ENCODE peak calls at places on chromosomes 13 and 19, in four cellular contexts. One of them, this sample, is unnamed. For H3K4me1, the result is how much of the 10 kb centered on the place peaks cover.

GRCh38 chr19:10193666-10194499 is 870 bp downstream of the DNMT1 start:
- DNase-seq in GM23338: peak
- DNase-seq in H1: no peak
- DNase-seq in breast epithelium: no peak
- DNase-seq in this sample: peak

GRCh38 chr13:30429721-30430694 is 7.7 kb downstream of the UBE2L5 start:
- DNase-seq in GM23338: no peak
- DNase-seq in H1: no peak
- DNase-seq in breast epithelium: no peak
- DNase-seq in this sample: peak

GRCh38 chr13:33519561-33520479 is 234.3 kb upstream of the STARD13 start:
- DNase-seq in GM23338: no peak
- DNase-seq in H1: no peak
- DNase-seq in breast epithelium: no peak
- DNase-seq in this sample: no peak

GRCh38 chr13:98775386-98775785 is 22.9 kb upstream of the SLC15A1 start:
- DNase-seq in GM23338: no peak
- DNase-seq in H1: no peak
- DNase-seq in breast epithelium: no peak
- DNase-seq in this sample: no peak

GRCh38 chr13:68813397-68813796 is 1294.2 kb upstream of the ATXN8OS start:
- DNase-seq in GM23338: no peak
- DNase-seq in H1: no peak
- DNase-seq in breast epithelium: no peak
- DNase-seq in this sample: no peak

GRCh38 chr13:29948246-29948645 is 97.8 kb upstream of the UBL3 start:
- DNase-seq in GM23338: no peak
- DNase-seq in H1: no peak
- DNase-seq in breast epithelium: no peak
- DNase-seq in this sample: no peak

GRCh38 chr13:43529796-43530195 is 257.0 kb downstream of the ENOX1 start:
- DNase-seq in GM23338: no peak
- DNase-seq in H1: no peak
- DNase-seq in breast epithelium: no peak
- DNase-seq in this sample: no peak

GRCh38 chr19:45443462-45444317 is 20.0 kb upstream of the ERCC1 start:
- DNase-seq in GM23338: peak
- DNase-seq in H1: peak
- DNase-seq in breast epithelium: peak
- DNase-seq in this sample: peak

GRCh38 chr13:93775507-93776108 is 549.0 kb downstream of the GPC6 start:
- DNase-seq in GM23338: no peak
- DNase-seq in H1: no peak
- DNase-seq in breast epithelium: no peak
- DNase-seq in this sample: no peak

GRCh38 chr13:114077121-114077937 is 55.1 kb downstream of the RASA3 start:
- DNase-seq in GM23338: no peak
- DNase-seq in H1: no peak
- DNase-seq in breast epithelium: peak
- DNase-seq in this sample: no peak

GRCh38 chr19:3375221-3376088 is 9.1 kb downstream of the NFIC start:
- DNase-seq in GM23338: no peak
- DNase-seq in H1: no peak
- DNase-seq in breast epithelium: peak
- DNase-seq in this sample: peak
- H3K4me1 ChIP-seq in GM23338: under half
- H3K4me1 ChIP-seq in H1: under half
- H3K4me1 ChIP-seq in breast epithelium: under half
- H3K4me1 ChIP-seq in this sample: under half

GRCh38 chr13:36839981-36840380 is 21.0 kb downstream of the RFXAP start:
- DNase-seq in GM23338: no peak
- DNase-seq in H1: no peak
- DNase-seq in breast epithelium: no peak
- DNase-seq in this sample: no peak
- TF ChIP-seq POLR2AphosphoS5 in GM23338: no peak
- TF ChIP-seq POLR2AphosphoS5 in H1: no peak
- TF ChIP-seq POLR2AphosphoS5 in breast epithelium: no peak
- TF ChIP-seq POLR2AphosphoS5 in this sample: no peak

DNA sequence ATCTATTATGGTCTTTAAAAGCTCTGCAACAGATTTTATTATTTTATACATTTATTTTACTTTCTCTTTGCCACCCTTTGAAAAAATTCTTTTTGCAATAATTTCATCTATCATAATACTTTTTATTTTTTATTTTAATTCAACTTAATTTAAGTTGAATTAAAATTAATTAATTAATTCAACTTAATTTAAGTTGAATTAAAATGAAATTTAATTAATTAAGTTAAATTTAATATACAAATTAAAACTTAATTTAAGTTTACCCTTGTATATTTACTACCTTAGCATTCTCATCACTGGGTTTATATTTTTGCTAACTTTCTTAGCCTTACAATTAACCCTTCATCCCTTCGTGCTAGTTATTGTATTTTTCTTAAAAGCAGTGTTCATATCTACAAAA is 301.4 kb downstream of the SLITRK5 start:
- DNase-seq in GM23338: no peak
- DNase-seq in H1: no peak
- DNase-seq in breast epithelium: no peak
- DNase-seq in this sample: no peak
- H3K4me1 ChIP-seq in GM23338: under half
- H3K4me1 ChIP-seq in H1: under half
- H3K4me1 ChIP-seq in breast epithelium: under half
- H3K4me1 ChIP-seq in this sample: under half

GRCh38 chr19:2426661-2427322 is 594 bp downstream of the TIMM13 start:
- DNase-seq in GM23338: peak
- DNase-seq in H1: no peak
- DNase-seq in breast epithelium: no peak
- DNase-seq in this sample: no peak

GRCh38 chr19:2428027-2428690 is 773 bp upstream of the TIMM13 start:
- DNase-seq in GM23338: peak
- DNase-seq in H1: no peak
- DNase-seq in breast epithelium: no peak
- DNase-seq in this sample: no peak

GRCh38 chr19:2429917-2430570 is 2.7 kb upstream of the TIMM13 start:
- DNase-seq in GM23338: no peak
- DNase-seq in H1: no peak
- DNase-seq in breast epithelium: no peak
- DNase-seq in this sample: no peak

GRCh38 chr19:2427323-2428026 is at the start of gene TIMM13:
- DNase-seq in GM23338: peak
- DNase-seq in H1: peak
- DNase-seq in breast epithelium: peak
- DNase-seq in this sample: peak

DNA sequence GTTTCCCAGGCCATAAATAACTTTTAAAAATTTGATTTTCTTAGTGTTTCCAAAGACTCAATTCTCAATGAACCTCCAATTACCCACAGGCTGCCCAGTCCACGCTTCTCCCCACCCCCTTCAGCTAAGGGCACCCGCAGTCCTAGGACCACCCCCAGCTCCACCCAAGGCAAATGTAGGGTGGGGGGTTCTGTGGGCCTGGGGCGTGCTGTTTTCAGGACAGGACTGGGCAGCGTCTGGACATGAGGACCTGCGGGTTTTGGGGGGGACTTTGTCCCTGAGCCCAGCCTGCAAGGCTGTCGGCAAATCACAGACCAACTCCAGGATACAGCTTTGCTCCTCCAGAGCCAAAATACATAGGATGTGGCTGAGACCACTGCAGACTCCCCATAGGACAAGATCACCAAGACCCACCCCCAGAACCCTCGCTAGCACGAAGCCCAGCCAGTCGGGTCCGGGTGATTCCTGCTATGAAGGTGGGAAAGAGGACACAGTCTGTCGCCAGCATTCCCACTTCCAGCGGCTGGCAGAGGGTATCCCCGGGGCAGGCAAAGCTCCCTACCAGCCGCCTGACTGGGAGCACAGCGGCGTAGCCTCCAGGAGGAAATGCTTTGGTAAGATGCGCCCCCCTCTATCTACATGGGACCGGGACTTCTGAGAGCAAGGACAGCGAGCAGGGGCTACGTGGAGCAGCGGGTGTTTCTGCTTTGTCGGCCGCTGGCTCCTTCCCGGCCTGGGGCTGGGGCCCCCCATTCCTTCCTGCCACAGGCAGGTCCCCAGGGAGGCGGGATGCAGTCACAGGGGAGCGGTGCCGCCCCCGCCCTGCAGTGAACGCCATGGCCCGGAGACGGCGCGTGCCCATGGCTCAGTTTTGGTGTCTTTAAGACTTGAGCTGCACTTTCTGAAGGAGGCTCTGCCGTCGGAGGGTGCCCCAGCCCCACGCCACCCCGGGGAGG is 1.6 kb upstream of the TIMM13 start:
- DNase-seq in GM23338: peak
- DNase-seq in H1: no peak
- DNase-seq in breast epithelium: no peak
- DNase-seq in this sample: no peak
- TF ChIP-seq POLR2AphosphoS5 in GM23338: no peak
- TF ChIP-seq POLR2AphosphoS5 in H1: no peak
- TF ChIP-seq POLR2AphosphoS5 in breast epithelium: no peak
- TF ChIP-seq POLR2AphosphoS5 in this sample: no peak

DNA sequence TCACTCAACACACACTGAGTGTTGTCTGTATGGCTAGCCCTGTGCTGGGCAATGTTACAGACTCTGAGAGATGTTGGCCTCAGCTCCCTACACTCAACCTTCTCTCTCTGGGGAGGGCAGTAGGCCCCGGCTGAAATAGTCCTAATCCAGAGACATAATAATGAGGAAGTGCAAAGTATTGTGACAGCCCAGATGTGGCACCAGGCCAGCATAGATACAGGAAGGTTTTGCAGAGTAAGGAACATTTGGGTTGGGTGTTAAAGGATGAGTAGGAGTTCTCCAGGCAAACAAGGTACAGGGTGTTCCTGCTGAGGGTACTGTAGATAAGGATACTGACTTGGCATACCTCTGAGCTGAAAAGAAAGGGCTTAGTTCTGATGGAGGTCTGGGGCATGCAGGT is 2.4 kb downstream of the LIN7B start:
- DNase-seq in GM23338: no peak
- DNase-seq in H1: no peak
- DNase-seq in breast epithelium: no peak
- DNase-seq in this sample: no peak
- H3K4me1 ChIP-seq in GM23338: under half
- H3K4me1 ChIP-seq in H1: under half
- H3K4me1 ChIP-seq in breast epithelium: under half
- H3K4me1 ChIP-seq in this sample: under half

GRCh38 chr19:42857544-42857867 is 22.0 kb downstream of the PSG1 start:
- DNase-seq in GM23338: no peak
- DNase-seq in H1: no peak
- DNase-seq in breast epithelium: no peak
- DNase-seq in this sample: no peak
- TF ChIP-seq POLR2AphosphoS5 in GM23338: no peak
- TF ChIP-seq POLR2AphosphoS5 in H1: no peak
- TF ChIP-seq POLR2AphosphoS5 in breast epithelium: no peak
- TF ChIP-seq POLR2AphosphoS5 in this sample: no peak

This sample was measured in endothelial cell of umbilical vein.